ENCODE peak calls at places on chromosomes 11 and 22, in seven cellular contexts. One of them, this sample, is unnamed.

GRCh38 chr22:27475548-27475897 is 326.0 kb downstream of the MN1 start:
- DNase-seq in renal cortical epithelial cell: peak
- DNase-seq in EL: no peak
- DNase-seq in lung microvascular endothelial cell: peak
- DNase-seq in A549: no peak
- DNase-seq in H54: no peak
- DNase-seq in stimulated activated CD4-positive, alpha-beta T cell treated with anti-CD3 and anti-CD28 coated beads, Interleukin-2, amount 100 ng/mL, for 24 hours: no peak
- DNase-seq in this sample: no peak

GRCh38 chr11:107783121-107783520 is 71.3 kb upstream of the SLN start:
- DNase-seq in A549: no peak
- DNase-seq in H54: no peak
- DNase-seq in lung microvascular endothelial cell: no peak
- DNase-seq in renal cortical epithelial cell: no peak
- DNase-seq in stimulated activated CD4-positive, alpha-beta T cell treated with anti-CD3 and anti-CD28 coated beads, Interleukin-2, amount 100 ng/mL, for 24 hours: no peak
- DNase-seq in EL: no peak
- DNase-seq in this sample: no peak

GRCh38 chr11:29318134-29318845 is 698.5 kb downstream of the KCNA4 start:
- DNase-seq in lung microvascular endothelial cell: peak
- DNase-seq in stimulated activated CD4-positive, alpha-beta T cell treated with anti-CD3 and anti-CD28 coated beads, Interleukin-2, amount 100 ng/mL, for 24 hours: no peak
- DNase-seq in A549: no peak
- DNase-seq in H54: no peak
- DNase-seq in EL: peak
- DNase-seq in renal cortical epithelial cell: peak
- DNase-seq in this sample: no peak

GRCh38 chr11:125429174-125429707 is 66.8 kb downstream of the FEZ1 start:
- DNase-seq in EL: peak
- DNase-seq in H54: peak
- DNase-seq in stimulated activated CD4-positive, alpha-beta T cell treated with anti-CD3 and anti-CD28 coated beads, Interleukin-2, amount 100 ng/mL, for 24 hours: peak
- DNase-seq in renal cortical epithelial cell: peak
- DNase-seq in lung microvascular endothelial cell: peak
- DNase-seq in A549: peak
- DNase-seq in this sample: peak

GRCh38 chr11:64854534-64855502 is 10.4 kb upstream of the CDC42BPG start:
- DNase-seq in H54: peak
- DNase-seq in A549: peak
- DNase-seq in stimulated activated CD4-positive, alpha-beta T cell treated with anti-CD3 and anti-CD28 coated beads, Interleukin-2, amount 100 ng/mL, for 24 hours: peak
- DNase-seq in EL: peak
- DNase-seq in renal cortical epithelial cell: peak
- DNase-seq in lung microvascular endothelial cell: peak
- DNase-seq in this sample: no peak

GRCh38 chr11:23413057-23413456 is 552.8 kb upstream of the CCDC179 start:
- DNase-seq in EL: no peak
- DNase-seq in H54: no peak
- DNase-seq in stimulated activated CD4-positive, alpha-beta T cell treated with anti-CD3 and anti-CD28 coated beads, Interleukin-2, amount 100 ng/mL, for 24 hours: no peak
- DNase-seq in lung microvascular endothelial cell: no peak
- DNase-seq in A549: no peak
- DNase-seq in renal cortical epithelial cell: no peak
- DNase-seq in this sample: no peak

GRCh38 chr22:29306175-29306829 is at the start of gene GAS2L1:
- DNase-seq in lung microvascular endothelial cell: peak
- DNase-seq in renal cortical epithelial cell: peak
- DNase-seq in A549: peak
- DNase-seq in stimulated activated CD4-positive, alpha-beta T cell treated with anti-CD3 and anti-CD28 coated beads, Interleukin-2, amount 100 ng/mL, for 24 hours: peak
- DNase-seq in EL: peak
- DNase-seq in H54: peak
- DNase-seq in this sample: peak

GRCh38 chr11:102171101-102171500 is 60.9 kb downstream of the YAP1 start:
- DNase-seq in lung microvascular endothelial cell: peak
- DNase-seq in renal cortical epithelial cell: peak
- DNase-seq in stimulated activated CD4-positive, alpha-beta T cell treated with anti-CD3 and anti-CD28 coated beads, Interleukin-2, amount 100 ng/mL, for 24 hours: no peak
- DNase-seq in H54: no peak
- DNase-seq in A549: no peak
- DNase-seq in EL: peak
- DNase-seq in this sample: no peak

GRCh38 chr11:134418119-134418840 is 6.2 kb upstream of the B3GAT1 start:
- DNase-seq in H54: no peak
- DNase-seq in lung microvascular endothelial cell: peak
- DNase-seq in EL: no peak
- DNase-seq in stimulated activated CD4-positive, alpha-beta T cell treated with anti-CD3 and anti-CD28 coated beads, Interleukin-2, amount 100 ng/mL, for 24 hours: no peak
- DNase-seq in renal cortical epithelial cell: peak
- DNase-seq in A549: no peak
- DNase-seq in this sample: no peak

GRCh38 chr22:44050766-44051747 is 27.0 kb downstream of the PARVB start:
- DNase-seq in A549: no peak
- DNase-seq in EL: no peak
- DNase-seq in lung microvascular endothelial cell: peak
- DNase-seq in H54: no peak
- DNase-seq in renal cortical epithelial cell: no peak
- DNase-seq in stimulated activated CD4-positive, alpha-beta T cell treated with anti-CD3 and anti-CD28 coated beads, Interleukin-2, amount 100 ng/mL, for 24 hours: no peak
- DNase-seq in this sample: no peak

GRCh38 chr11:111414936-111415335 is 35.9 kb upstream of the POU2AF1 start:
- DNase-seq in EL: no peak
- DNase-seq in lung microvascular endothelial cell: no peak
- DNase-seq in stimulated activated CD4-positive, alpha-beta T cell treated with anti-CD3 and anti-CD28 coated beads, Interleukin-2, amount 100 ng/mL, for 24 hours: no peak
- DNase-seq in A549: no peak
- DNase-seq in H54: no peak
- DNase-seq in renal cortical epithelial cell: no peak
- DNase-seq in this sample: no peak

GRCh38 chr11:17805043-17805442 is 70.5 kb downstream of the KCNC1 start:
- DNase-seq in H54: no peak
- DNase-seq in renal cortical epithelial cell: no peak
- DNase-seq in stimulated activated CD4-positive, alpha-beta T cell treated with anti-CD3 and anti-CD28 coated beads, Interleukin-2, amount 100 ng/mL, for 24 hours: no peak
- DNase-seq in EL: no peak
- DNase-seq in lung microvascular endothelial cell: no peak
- DNase-seq in A549: no peak
- DNase-seq in this sample: no peak

GRCh38 chr11:57805780-57806179 is 44.2 kb downstream of the CTNND1 start:
- DNase-seq in stimulated activated CD4-positive, alpha-beta T cell treated with anti-CD3 and anti-CD28 coated beads, Interleukin-2, amount 100 ng/mL, for 24 hours: no peak
- DNase-seq in renal cortical epithelial cell: no peak
- DNase-seq in EL: no peak
- DNase-seq in A549: no peak
- DNase-seq in H54: no peak
- DNase-seq in lung microvascular endothelial cell: no peak
- DNase-seq in this sample: no peak

GRCh38 chr11:61737636-61738386 is 14.6 kb upstream of the MYRF start:
- DNase-seq in A549: no peak
- DNase-seq in lung microvascular endothelial cell: no peak
- DNase-seq in EL: no peak
- DNase-seq in H54: no peak
- DNase-seq in renal cortical epithelial cell: no peak
- DNase-seq in stimulated activated CD4-positive, alpha-beta T cell treated with anti-CD3 and anti-CD28 coated beads, Interleukin-2, amount 100 ng/mL, for 24 hours: no peak
- DNase-seq in this sample: no peak

GRCh38 chr11:117385906-117386305 is 58.3 kb downstream of the CEP164 start:
- DNase-seq in A549: no peak
- DNase-seq in lung microvascular endothelial cell: no peak
- DNase-seq in H54: no peak
- DNase-seq in stimulated activated CD4-positive, alpha-beta T cell treated with anti-CD3 and anti-CD28 coated beads, Interleukin-2, amount 100 ng/mL, for 24 hours: no peak
- DNase-seq in renal cortical epithelial cell: no peak
- DNase-seq in EL: no peak
- DNase-seq in this sample: no peak

GRCh38 chr11:38191101-38191500 is 1593.1 kb upstream of the RAG2 start:
- DNase-seq in A549: no peak
- DNase-seq in H54: no peak
- DNase-seq in lung microvascular endothelial cell: no peak
- DNase-seq in renal cortical epithelial cell: no peak
- DNase-seq in stimulated activated CD4-positive, alpha-beta T cell treated with anti-CD3 and anti-CD28 coated beads, Interleukin-2, amount 100 ng/mL, for 24 hours: no peak
- DNase-seq in EL: no peak
- DNase-seq in this sample: no peak

GRCh38 chr11:115244758-115245157 is 259.5 kb downstream of the CADM1 start:
- DNase-seq in H54: no peak
- DNase-seq in lung microvascular endothelial cell: no peak
- DNase-seq in stimulated activated CD4-positive, alpha-beta T cell treated with anti-CD3 and anti-CD28 coated beads, Interleukin-2, amount 100 ng/mL, for 24 hours: no peak
- DNase-seq in EL: no peak
- DNase-seq in A549: no peak
- DNase-seq in renal cortical epithelial cell: no peak
- DNase-seq in this sample: no peak

GRCh38 chr11:128520206-128520885 is 67.0 kb downstream of the ETS1 start:
- DNase-seq in renal cortical epithelial cell: no peak
- DNase-seq in A549: no peak
- DNase-seq in H54: no peak
- DNase-seq in lung microvascular endothelial cell: peak
- DNase-seq in EL: peak
- DNase-seq in stimulated activated CD4-positive, alpha-beta T cell treated with anti-CD3 and anti-CD28 coated beads, Interleukin-2, amount 100 ng/mL, for 24 hours: no peak
- DNase-seq in this sample: no peak

GRCh38 chr11:6326303-6326702 is 6.0 kb upstream of the CAVIN3 start:
- DNase-seq in A549: no peak
- DNase-seq in stimulated activated CD4-positive, alpha-beta T cell treated with anti-CD3 and anti-CD28 coated beads, Interleukin-2, amount 100 ng/mL, for 24 hours: no peak
- DNase-seq in EL: no peak
- DNase-seq in renal cortical epithelial cell: no peak
- DNase-seq in lung microvascular endothelial cell: no peak
- DNase-seq in H54: no peak
- DNase-seq in this sample: no peak

GRCh38 chr22:22519591-22519990 is 479 bp downstream of the ZNF280A start:
- DNase-seq in stimulated activated CD4-positive, alpha-beta T cell treated with anti-CD3 and anti-CD28 coated beads, Interleukin-2, amount 100 ng/mL, for 24 hours: no peak
- DNase-seq in H54: no peak
- DNase-seq in lung microvascular endothelial cell: no peak
- DNase-seq in EL: no peak
- DNase-seq in renal cortical epithelial cell: no peak
- DNase-seq in A549: peak
- DNase-seq in this sample: no peak

GRCh38 chr11:116232364-116232801 is 540.4 kb downstream of the BUD13 start:
- DNase-seq in stimulated activated CD4-positive, alpha-beta T cell treated with anti-CD3 and anti-CD28 coated beads, Interleukin-2, amount 100 ng/mL, for 24 hours: no peak
- DNase-seq in lung microvascular endothelial cell: no peak
- DNase-seq in H54: no peak
- DNase-seq in renal cortical epithelial cell: no peak
- DNase-seq in A549: no peak
- DNase-seq in EL: no peak
- DNase-seq in this sample: no peak